ENCODE peak calls at places on chromosomes 16 and 17, in six cellular contexts. One of them, this sample, is unnamed.

GRCh38 chr16:57592591-57593003 is 35.8 kb upstream of the ADGRG1 start:
- DNase-seq in ELF-1: no peak
- DNase-seq in IMR-90: no peak
- DNase-seq in heart right ventricle: no peak
- DNase-seq in A549: no peak
- DNase-seq in iPS-NIHi11: peak; percentile 3
- DNase-seq in this sample: no peak

GRCh38 chr17:2343421-2343820 is 6.1 kb downstream of the SGSM2 start:
- DNase-seq in ELF-1: no peak
- DNase-seq in IMR-90: no peak
- DNase-seq in heart right ventricle: no peak
- DNase-seq in A549: no peak
- DNase-seq in iPS-NIHi11: no peak
- DNase-seq in this sample: no peak

GRCh38 chr17:45451131-45451530 is 18.5 kb upstream of the ARHGAP27 start:
- DNase-seq in ELF-1: no peak
- DNase-seq in IMR-90: no peak
- DNase-seq in heart right ventricle: no peak
- DNase-seq in A549: peak; percentile 7
- DNase-seq in iPS-NIHi11: peak; percentile 42
- DNase-seq in this sample: no peak

GRCh38 chr17:50843150-50843905 is 7.9 kb downstream of the WFIKKN2 start:
- DNase-seq in ELF-1: no peak
- DNase-seq in IMR-90: no peak
- DNase-seq in heart right ventricle: no peak
- DNase-seq in A549: no peak
- DNase-seq in iPS-NIHi11: no peak
- DNase-seq in this sample: no peak

GRCh38 chr17:68384941-68385340 is 72.4 kb downstream of the WIPI1 start:
- DNase-seq in ELF-1: no peak
- DNase-seq in IMR-90: no peak
- DNase-seq in heart right ventricle: no peak
- DNase-seq in A549: no peak
- DNase-seq in iPS-NIHi11: no peak
- DNase-seq in this sample: no peak

GRCh38 chr16:77723108-77723514 is 797 bp downstream of the NUDT7 start:
- DNase-seq in ELF-1: no peak
- DNase-seq in IMR-90: peak; percentile 72
- DNase-seq in heart right ventricle: peak; percentile 22
- DNase-seq in A549: no peak
- DNase-seq in iPS-NIHi11: no peak
- DNase-seq in this sample: peak; percentile 40

GRCh38 chr17:37273419-37274051 is 102.2 kb upstream of the C17orf78 start:
- DNase-seq in ELF-1: peak; percentile 22
- DNase-seq in IMR-90: peak; percentile 84
- DNase-seq in heart right ventricle: no peak
- DNase-seq in A549: no peak
- DNase-seq in iPS-NIHi11: peak; percentile 59
- DNase-seq in this sample: no peak

GRCh38 chr16:59060212-59060611 is 326.1 kb upstream of the GOT2 start:
- DNase-seq in ELF-1: no peak
- DNase-seq in IMR-90: peak; percentile 84
- DNase-seq in heart right ventricle: no peak
- DNase-seq in A549: no peak
- DNase-seq in iPS-NIHi11: no peak
- DNase-seq in this sample: no peak

GRCh38 chr16:70390774-70391173 is 44.1 kb downstream of the DDX19A start:
- DNase-seq in ELF-1: no peak
- DNase-seq in IMR-90: no peak
- DNase-seq in heart right ventricle: no peak
- DNase-seq in A549: no peak
- DNase-seq in iPS-NIHi11: no peak
- DNase-seq in this sample: no peak

GRCh38 chr16:58027341-58028167 is 2.0 kb downstream of the MMP15 start:
- DNase-seq in ELF-1: peak; percentile 91
- DNase-seq in IMR-90: no peak
- DNase-seq in heart right ventricle: peak; percentile 68
- DNase-seq in A549: peak; percentile 74
- DNase-seq in iPS-NIHi11: peak; percentile 89
- DNase-seq in this sample: peak; percentile 72

GRCh38 chr17:43533699-43534098 is 12.4 kb downstream of the ETV4 start:
- DNase-seq in ELF-1: no peak
- DNase-seq in IMR-90: no peak
- DNase-seq in heart right ventricle: no peak
- DNase-seq in A549: no peak
- DNase-seq in iPS-NIHi11: no peak
- DNase-seq in this sample: no peak

GRCh38 chr16:4505356-4506153 is 29.4 kb downstream of the HMOX2 start:
- DNase-seq in ELF-1: no peak
- DNase-seq in IMR-90: no peak
- DNase-seq in heart right ventricle: no peak
- DNase-seq in A549: no peak
- DNase-seq in iPS-NIHi11: no peak
- DNase-seq in this sample: no peak

GRCh38 chr16:81468269-81468902 is 23.8 kb downstream of the CMIP start:
- DNase-seq in ELF-1: no peak
- DNase-seq in IMR-90: no peak
- DNase-seq in heart right ventricle: no peak
- DNase-seq in A549: no peak
- DNase-seq in iPS-NIHi11: no peak
- DNase-seq in this sample: no peak

GRCh38 chr16:89805136-89805905 is 11.1 kb downstream of the FANCA start:
- DNase-seq in ELF-1: no peak
- DNase-seq in IMR-90: peak; percentile 83
- DNase-seq in heart right ventricle: no peak
- DNase-seq in A549: no peak
- DNase-seq in iPS-NIHi11: no peak
- DNase-seq in this sample: no peak

GRCh38 chr17:69609495-69610315 is 195.2 kb downstream of the MAP2K6 start:
- DNase-seq in ELF-1: peak; percentile 4
- DNase-seq in IMR-90: peak; percentile 55
- DNase-seq in heart right ventricle: no peak
- DNase-seq in A549: no peak
- DNase-seq in iPS-NIHi11: peak; percentile 45
- DNase-seq in this sample: peak; percentile 27

GRCh38 chr16:83624436-83625120 is 183.2 kb upstream of the HSBP1 start:
- DNase-seq in ELF-1: peak; percentile 74
- DNase-seq in IMR-90: no peak
- DNase-seq in heart right ventricle: no peak
- DNase-seq in A549: no peak
- DNase-seq in iPS-NIHi11: no peak
- DNase-seq in this sample: no peak

GRCh38 chr17:27218719-27219488 is 75.0 kb upstream of the WSB1 start:
- DNase-seq in ELF-1: no peak
- DNase-seq in IMR-90: no peak
- DNase-seq in heart right ventricle: no peak
- DNase-seq in A549: no peak
- DNase-seq in iPS-NIHi11: no peak
- DNase-seq in this sample: no peak

GRCh38 chr16:85420501-85421337 is 192.4 kb upstream of the GSE1 start:
- DNase-seq in ELF-1: peak; percentile 87
- DNase-seq in IMR-90: peak; percentile 20
- DNase-seq in heart right ventricle: peak; percentile 16
- DNase-seq in A549: peak; percentile 74
- DNase-seq in iPS-NIHi11: peak; percentile 95
- DNase-seq in this sample: peak; percentile 73

GRCh38 chr16:12971216-12971615 is 69.8 kb downstream of the SHISA9 start:
- DNase-seq in ELF-1: no peak
- DNase-seq in IMR-90: no peak
- DNase-seq in heart right ventricle: peak; percentile 11
- DNase-seq in A549: peak; percentile 15
- DNase-seq in iPS-NIHi11: no peak
- DNase-seq in this sample: no peak

GRCh38 chr17:29977836-29978235 is 36.4 kb downstream of the EFCAB5 start:
- DNase-seq in ELF-1: no peak
- DNase-seq in IMR-90: peak; percentile 41
- DNase-seq in heart right ventricle: no peak
- DNase-seq in A549: no peak
- DNase-seq in iPS-NIHi11: no peak
- DNase-seq in this sample: no peak

GRCh38 chr17:81044764-81045589 is 10.0 kb downstream of the BAIAP2 start:
- DNase-seq in ELF-1: no peak
- DNase-seq in IMR-90: peak; percentile 79
- DNase-seq in heart right ventricle: peak; percentile 91
- DNase-seq in A549: no peak
- DNase-seq in iPS-NIHi11: no peak
- DNase-seq in this sample: no peak

GRCh38 chr17:7293131-7293557 is 1.3 kb downstream of the YBX2 start:
- DNase-seq in ELF-1: no peak
- DNase-seq in IMR-90: no peak
- DNase-seq in heart right ventricle: no peak
- DNase-seq in A549: no peak
- DNase-seq in iPS-NIHi11: no peak
- DNase-seq in this sample: peak; percentile 35

GRCh38 chr17:40530988-40531971 is 29.9 kb upstream of the TNS4 start:
- DNase-seq in ELF-1: no peak
- DNase-seq in IMR-90: no peak
- DNase-seq in heart right ventricle: no peak
- DNase-seq in A549: no peak
- DNase-seq in iPS-NIHi11: no peak
- DNase-seq in this sample: no peak

GRCh38 chr17:76967762-76968161 is 99.6 kb downstream of the MGAT5B start:
- DNase-seq in ELF-1: no peak
- DNase-seq in IMR-90: no peak
- DNase-seq in heart right ventricle: no peak
- DNase-seq in A549: no peak
- DNase-seq in iPS-NIHi11: no peak
- DNase-seq in this sample: no peak

GRCh38 chr17:44102845-44103622 is 20.4 kb downstream of the HDAC5 start:
- DNase-seq in ELF-1: peak; percentile 94
- DNase-seq in IMR-90: no peak
- DNase-seq in heart right ventricle: peak; percentile 59
- DNase-seq in A549: no peak
- DNase-seq in iPS-NIHi11: no peak
- DNase-seq in this sample: no peak

GRCh38 chr16:85611205-85611454 is 2.0 kb upstream of the GSE1 start:
- DNase-seq in ELF-1: no peak
- DNase-seq in IMR-90: no peak
- DNase-seq in heart right ventricle: no peak
- DNase-seq in A549: no peak
- DNase-seq in iPS-NIHi11: no peak
- DNase-seq in this sample: peak; percentile 29

GRCh38 chr16:86221085-86221484 is 289.2 kb upstream of the FOXF1 start:
- DNase-seq in ELF-1: no peak
- DNase-seq in IMR-90: peak; percentile 98
- DNase-seq in heart right ventricle: no peak
- DNase-seq in A549: no peak
- DNase-seq in iPS-NIHi11: no peak
- DNase-seq in this sample: no peak

GRCh38 chr17:57366558-57367351 is 110.4 kb downstream of the MSI2 start:
- DNase-seq in ELF-1: no peak
- DNase-seq in IMR-90: no peak
- DNase-seq in heart right ventricle: no peak
- DNase-seq in A549: no peak
- DNase-seq in iPS-NIHi11: no peak
- DNase-seq in this sample: no peak

GRCh38 chr17:7862692-7863437 is 5.1 kb downstream of the CYB5D1 start:
- DNase-seq in ELF-1: peak; percentile 53
- DNase-seq in IMR-90: peak; percentile 54
- DNase-seq in heart right ventricle: peak; percentile 62
- DNase-seq in A549: peak; percentile 65
- DNase-seq in iPS-NIHi11: peak; percentile 62
- DNase-seq in this sample: peak; percentile 66

GRCh38 chr16:1491327-1491726 is 1.8 kb upstream of the TELO2 start:
- DNase-seq in ELF-1: peak; percentile 23
- DNase-seq in IMR-90: no peak
- DNase-seq in heart right ventricle: no peak
- DNase-seq in A549: no peak
- DNase-seq in iPS-NIHi11: no peak
- DNase-seq in this sample: no peak

GRCh38 chr17:15220785-15221184 is 44.3 kb downstream of the PMP22 start:
- DNase-seq in ELF-1: no peak
- DNase-seq in IMR-90: no peak
- DNase-seq in heart right ventricle: no peak
- DNase-seq in A549: no peak
- DNase-seq in iPS-NIHi11: no peak
- DNase-seq in this sample: no peak

GRCh38 chr17:83067718-83068261 is 11.6 kb upstream of the METRNL start:
- DNase-seq in ELF-1: peak; percentile 39
- DNase-seq in IMR-90: peak; percentile 16
- DNase-seq in heart right ventricle: no peak
- DNase-seq in A549: peak; percentile 44
- DNase-seq in iPS-NIHi11: no peak
- DNase-seq in this sample: no peak

GRCh38 chr16:14240964-14241363 is 169.8 kb downstream of the MRTFB start:
- DNase-seq in ELF-1: no peak
- DNase-seq in IMR-90: no peak
- DNase-seq in heart right ventricle: no peak
- DNase-seq in A549: no peak
- DNase-seq in iPS-NIHi11: no peak
- DNase-seq in this sample: no peak

GRCh38 chr17:48721009-48721402 is 1.3 kb downstream of the PRAC1 start:
- DNase-seq in ELF-1: no peak
- DNase-seq in IMR-90: no peak
- DNase-seq in heart right ventricle: no peak
- DNase-seq in A549: no peak
- DNase-seq in iPS-NIHi11: no peak
- DNase-seq in this sample: no peak

GRCh38 chr16:89076159-89076558 is 17.5 kb upstream of the ACSF3 start:
- DNase-seq in ELF-1: no peak
- DNase-seq in IMR-90: no peak
- DNase-seq in heart right ventricle: no peak
- DNase-seq in A549: no peak
- DNase-seq in iPS-NIHi11: no peak
- DNase-seq in this sample: no peak

This sample was measured in HTR-8/SVneo.